ENCODE peak calls at places on chromosomes 2 and 18, in ten cellular contexts. H is stimulated activated naive CD4-positive, alpha-beta T cell treated with Interleukin-2 at 50 U/mL for 16 hours; M is amniotic stem cell; X is activated naive CD8-positive, alpha-beta T cell treated with anti-CD3 and anti-CD28 coated beads, Interleukin-2, amount 10 ng/mL, durations not matched to agents 7 days and 5 days; G is endothelial cell; O is small intestine; K is LHCN-M2; Z is NCI-H524; Y is ascending aorta; R is NCI-H1105 treated with DMSO at 0.1 percent for 48 hours. S is an unnamed sample.

GRCh38 chr2:64837925-64838641 is 151.1 kb upstream of the SLC1A4 start:
- DNase-seq in H (no peak), M (no peak), X (no peak), G (no peak), O (no peak), K (peak; percentile 60), Z (no peak), Y (no peak), R (no peak), S (no peak)

GRCh38 chr2:121721926-121722325 is 14.7 kb downstream of the NIFK start:
- DNase-seq in H (no peak), M (peak; percentile 49), X (no peak), G (no peak), O (no peak), K (peak; percentile 55), Z (no peak), Y (no peak), R (no peak), S (no peak)

GRCh38 chr2:103464831-103465230 is 703.0 kb downstream of the TMEM182 start:
- DNase-seq in H (no peak), M (no peak), X (no peak), G (no peak), O (no peak), K (no peak), Z (no peak), Y (no peak), R (no peak), S (no peak)

GRCh38 chr2:100109986-100110980 is 32.1 kb downstream of the AFF3 start:
- DNase-seq in H (no peak), M (no peak), X (no peak), G (no peak), O (no peak), K (no peak), Z (no peak), Y (no peak), R (no peak), S (no peak)

GRCh38 chr2:136008205-136008865 is 22.9 kb upstream of the DARS1 start:
- DNase-seq in H (peak; percentile 61), M (no peak), X (peak; percentile 72), G (no peak), O (no peak), K (no peak), Z (no peak), Y (peak; percentile 80), R (no peak), S (no peak)

GRCh38 chr18:6543330-6543908 is 128.7 kb upstream of the L3MBTL4 start:
- DNase-seq in H (no peak), M (peak; percentile 1), X (no peak), G (no peak), O (peak; percentile 13), K (peak; percentile 34), Z (no peak), Y (no peak), R (peak; percentile 45), S (peak; percentile 15)

GRCh38 chr2:14700753-14701152 is 68.2 kb downstream of the LRATD1 start:
- DNase-seq in H (no peak), M (no peak), X (no peak), G (no peak), O (no peak), K (no peak), Z (no peak), Y (no peak), R (no peak), S (no peak)

GRCh38 chr2:240989451-240990265 is 8.8 kb upstream of the SNED1 start:
- DNase-seq in H (no peak), M (no peak), X (peak; percentile 29), G (peak; percentile 54), O (peak; percentile 46), K (peak; percentile 31), Z (no peak), Y (peak; percentile 65), R (no peak), S (no peak)

GRCh38 chr2:16324544-16324937 is 341.1 kb downstream of the CYRIA start:
- DNase-seq in H (no peak), M (no peak), X (no peak), G (no peak), O (no peak), K (no peak), Z (no peak), Y (no peak), R (no peak), S (no peak)

GRCh38 chr2:6787376-6787775 is 78.3 kb downstream of the CMPK2 start:
- DNase-seq in H (no peak), M (no peak), X (no peak), G (no peak), O (no peak), K (no peak), Z (no peak), Y (no peak), R (no peak), S (no peak)

GRCh38 chr2:20507166-20507692 is 60.4 kb downstream of the RHOB start:
- DNase-seq in H (no peak), M (no peak), X (no peak), G (no peak), O (no peak), K (peak; percentile 76), Z (no peak), Y (no peak), R (no peak), S (no peak)

GRCh38 chr2:225598426-225598825 is 198.9 kb downstream of the NYAP2 start:
- DNase-seq in H (no peak), M (no peak), X (no peak), G (no peak), O (no peak), K (no peak), Z (no peak), Y (no peak), R (no peak), S (no peak)

GRCh38 chr18:23609390-23610008 is 23.2 kb upstream of the NPC1 start:
- DNase-seq in H (no peak), M (no peak), X (no peak), G (no peak), O (peak; percentile 77), K (no peak), Z (no peak), Y (no peak), R (no peak), S (no peak)

GRCh38 chr2:218370410-218371063 is 11.5 kb upstream of the SLC11A1 start:
- DNase-seq in H (no peak), M (no peak), X (no peak), G (no peak), O (no peak), K (no peak), Z (no peak), Y (peak; percentile 86), R (no peak), S (no peak)

GRCh38 chr2:10833021-10833420 is 20.4 kb upstream of the PDIA6 start:
- DNase-seq in H (no peak), M (no peak), X (no peak), G (no peak), O (no peak), K (no peak), Z (no peak), Y (no peak), R (no peak), S (no peak)

GRCh38 chr2:47057732-47058012 is 97.4 kb downstream of the STPG4 start:
- DNase-seq in H (no peak), M (no peak), X (no peak), G (no peak), O (no peak), K (no peak), Z (no peak), Y (no peak), R (no peak), S (no peak)

GRCh38 chr18:30889582-30890301 is 152.8 kb downstream of the DSC3 start:
- DNase-seq in H (no peak), M (no peak), X (no peak), G (peak; percentile 33), O (peak; percentile 5), K (peak; percentile 1), Z (peak; percentile 31), Y (no peak), R (peak; percentile 51), S (peak; percentile 17)

GRCh38 chr2:166410828-166411472 is 35.2 kb upstream of the SCN9A start:
- DNase-seq in H (no peak), M (peak; percentile 56), X (no peak), G (no peak), O (no peak), K (peak; percentile 79), Z (no peak), Y (no peak), R (no peak), S (no peak)

GRCh38 chr2:233410191-233410760 is 56.0 kb downstream of the DGKD start:
- DNase-seq in H (no peak), M (no peak), X (no peak), G (no peak), O (peak; percentile 89), K (no peak), Z (no peak), Y (no peak), R (no peak), S (no peak)